ENCODE peak calls at places on chromosomes 16 and 17, in ten cellular contexts. One of them, this sample, is unnamed.

GRCh38 chr17:7462474-7463367 is 16.7 kb downstream of the ZBTB4 start:
- DNase-seq in GM23338: no peak
- DNase-seq in choroid plexus epithelial cell: no peak
- DNase-seq in uterus: no peak
- DNase-seq in lung: no peak
- DNase-seq in fibroblast of pulmonary artery: no peak
- DNase-seq in CD8-positive, alpha-beta T cell: no peak
- DNase-seq in psoas muscle: no peak
- DNase-seq in A549: no peak
- DNase-seq in fibroblast of villous mesenchyme: no peak
- DNase-seq in this sample: no peak

GRCh38 chr16:78183437-78183836 is 84.0 kb downstream of the WWOX start:
- DNase-seq in A549: no peak
- DNase-seq in fibroblast of pulmonary artery: no peak
- DNase-seq in fibroblast of villous mesenchyme: no peak
- DNase-seq in GM23338: no peak
- DNase-seq in uterus: no peak
- DNase-seq in lung: no peak
- DNase-seq in CD8-positive, alpha-beta T cell: no peak
- DNase-seq in choroid plexus epithelial cell: no peak
- DNase-seq in psoas muscle: no peak
- DNase-seq in this sample: no peak

GRCh38 chr17:75864448-75864871 is 9.3 kb upstream of the WBP2 start:
- DNase-seq in choroid plexus epithelial cell: peak; percentile 97
- DNase-seq in lung: peak; percentile 69
- DNase-seq in fibroblast of pulmonary artery: peak; percentile 86
- DNase-seq in GM23338: peak; percentile 74
- DNase-seq in A549: no peak
- DNase-seq in fibroblast of villous mesenchyme: peak; percentile 98
- DNase-seq in psoas muscle: peak; percentile 86
- DNase-seq in CD8-positive, alpha-beta T cell: peak; percentile 23
- DNase-seq in uterus: peak; percentile 79
- DNase-seq in this sample: peak; percentile 52

GRCh38 chr17:3802461-3803307 is 1.7 kb upstream of the ITGAE start:
- DNase-seq in uterus: peak; percentile 82
- DNase-seq in A549: no peak
- DNase-seq in fibroblast of pulmonary artery: peak; percentile 84
- DNase-seq in fibroblast of villous mesenchyme: peak; percentile 86
- DNase-seq in CD8-positive, alpha-beta T cell: no peak
- DNase-seq in lung: no peak
- DNase-seq in choroid plexus epithelial cell: peak; percentile 93
- DNase-seq in psoas muscle: no peak
- DNase-seq in GM23338: no peak
- DNase-seq in this sample: no peak

GRCh38 chr17:31381165-31381668 is 10.3 kb upstream of the RAB11FIP4 start:
- DNase-seq in lung: no peak
- DNase-seq in fibroblast of pulmonary artery: no peak
- DNase-seq in choroid plexus epithelial cell: no peak
- DNase-seq in fibroblast of villous mesenchyme: no peak
- DNase-seq in A549: no peak
- DNase-seq in CD8-positive, alpha-beta T cell: no peak
- DNase-seq in GM23338: no peak
- DNase-seq in psoas muscle: no peak
- DNase-seq in uterus: no peak
- DNase-seq in this sample: no peak

GRCh38 chr16:57358527-57359095 is at the start of gene CCL22:
- DNase-seq in fibroblast of villous mesenchyme: no peak
- DNase-seq in CD8-positive, alpha-beta T cell: no peak
- DNase-seq in fibroblast of pulmonary artery: no peak
- DNase-seq in lung: no peak
- DNase-seq in GM23338: no peak
- DNase-seq in psoas muscle: no peak
- DNase-seq in A549: no peak
- DNase-seq in uterus: no peak
- DNase-seq in choroid plexus epithelial cell: no peak
- DNase-seq in this sample: peak; percentile 36

GRCh38 chr17:58679263-58680037 is 12.4 kb downstream of the TEX14 start:
- DNase-seq in A549: peak; percentile 86
- DNase-seq in GM23338: peak; percentile 49
- DNase-seq in choroid plexus epithelial cell: peak; percentile 87
- DNase-seq in fibroblast of villous mesenchyme: peak; percentile 74
- DNase-seq in CD8-positive, alpha-beta T cell: no peak
- DNase-seq in lung: no peak
- DNase-seq in fibroblast of pulmonary artery: peak; percentile 91
- DNase-seq in uterus: no peak
- DNase-seq in psoas muscle: no peak
- DNase-seq in this sample: no peak

GRCh38 chr17:30493802-30494201 is 16.6 kb downstream of the GOSR1 start:
- DNase-seq in lung: no peak
- DNase-seq in fibroblast of pulmonary artery: no peak
- DNase-seq in psoas muscle: no peak
- DNase-seq in A549: no peak
- DNase-seq in CD8-positive, alpha-beta T cell: no peak
- DNase-seq in uterus: no peak
- DNase-seq in fibroblast of villous mesenchyme: no peak
- DNase-seq in GM23338: no peak
- DNase-seq in choroid plexus epithelial cell: no peak
- DNase-seq in this sample: no peak

GRCh38 chr17:47305302-47305923 is 18.3 kb upstream of the EFCAB13 start:
- DNase-seq in lung: no peak
- DNase-seq in CD8-positive, alpha-beta T cell: no peak
- DNase-seq in fibroblast of villous mesenchyme: peak; percentile 86
- DNase-seq in psoas muscle: no peak
- DNase-seq in choroid plexus epithelial cell: peak; percentile 95
- DNase-seq in fibroblast of pulmonary artery: peak; percentile 96
- DNase-seq in uterus: no peak
- DNase-seq in A549: peak; percentile 66
- DNase-seq in GM23338: no peak
- DNase-seq in this sample: no peak

DNA sequence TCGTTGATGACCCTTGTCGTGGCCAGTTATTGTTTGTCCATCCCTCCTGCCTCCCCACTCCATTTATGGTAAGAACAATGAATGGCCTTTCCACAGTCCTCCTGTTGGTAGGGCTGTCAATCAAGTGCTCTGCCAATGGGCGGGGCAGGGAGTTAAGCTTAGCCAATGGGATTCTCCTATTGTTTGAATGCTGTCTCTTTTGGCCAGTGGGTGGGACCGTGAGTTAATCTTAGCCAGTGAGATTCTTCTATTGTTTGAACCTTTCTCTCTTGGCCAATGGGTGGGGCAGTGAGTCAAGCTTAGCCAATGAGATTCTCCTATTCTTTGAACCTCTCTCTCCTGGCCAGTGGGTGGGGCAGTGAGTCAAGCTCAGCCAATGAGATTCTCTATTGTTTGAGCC is 85.4 kb downstream of the IRX3 start:
- DNase-seq in CD8-positive, alpha-beta T cell: no peak
- DNase-seq in psoas muscle: no peak
- DNase-seq in choroid plexus epithelial cell: no peak
- DNase-seq in lung: no peak
- DNase-seq in fibroblast of villous mesenchyme: no peak
- DNase-seq in uterus: no peak
- DNase-seq in GM23338: peak; percentile 26
- DNase-seq in A549: peak; percentile 20
- DNase-seq in fibroblast of pulmonary artery: no peak
- DNase-seq in this sample: no peak
- TF ChIP-seq CTCF in CD8-positive, alpha-beta T cell: no peak
- TF ChIP-seq CTCF in psoas muscle: no peak
- TF ChIP-seq CTCF in choroid plexus epithelial cell: no peak
- TF ChIP-seq CTCF in lung: no peak
- TF ChIP-seq CTCF in fibroblast of villous mesenchyme: no peak
- TF ChIP-seq CTCF in uterus: no peak
- TF ChIP-seq CTCF in GM23338: no peak
- TF ChIP-seq CTCF in A549: no peak
- TF ChIP-seq CTCF in fibroblast of pulmonary artery: no peak
- TF ChIP-seq CTCF in this sample: no peak

GRCh38 chr17:49362723-49363117 is 670 bp upstream of the ZNF652 start:
- DNase-seq in GM23338: no peak
- DNase-seq in uterus: no peak
- DNase-seq in lung: no peak
- DNase-seq in CD8-positive, alpha-beta T cell: no peak
- DNase-seq in fibroblast of pulmonary artery: no peak
- DNase-seq in psoas muscle: no peak
- DNase-seq in A549: no peak
- DNase-seq in choroid plexus epithelial cell: no peak
- DNase-seq in fibroblast of villous mesenchyme: no peak
- DNase-seq in this sample: no peak

GRCh38 chr17:49365667-49366066 is 3.6 kb upstream of the ZNF652 start:
- DNase-seq in GM23338: peak; percentile 68
- DNase-seq in uterus: no peak
- DNase-seq in A549: peak; percentile 70
- DNase-seq in fibroblast of pulmonary artery: peak; percentile 30
- DNase-seq in lung: no peak
- DNase-seq in CD8-positive, alpha-beta T cell: no peak
- DNase-seq in fibroblast of villous mesenchyme: no peak
- DNase-seq in psoas muscle: no peak
- DNase-seq in choroid plexus epithelial cell: peak; percentile 27
- DNase-seq in this sample: no peak

GRCh38 chr17:49361902-49362722 is at the start of gene ZNF652:
- DNase-seq in psoas muscle: peak; percentile 95
- DNase-seq in choroid plexus epithelial cell: peak; percentile 80
- DNase-seq in fibroblast of pulmonary artery: peak; percentile 78
- DNase-seq in A549: peak; percentile 96
- DNase-seq in fibroblast of villous mesenchyme: peak; percentile 80
- DNase-seq in GM23338: peak; percentile 98
- DNase-seq in uterus: peak; percentile 91
- DNase-seq in CD8-positive, alpha-beta T cell: peak; percentile 94
- DNase-seq in lung: peak; percentile 94
- DNase-seq in this sample: peak; percentile 95

GRCh38 chr17:49363251-49363650 is 1.2 kb upstream of the ZNF652 start:
- DNase-seq in GM23338: no peak
- DNase-seq in CD8-positive, alpha-beta T cell: no peak
- DNase-seq in A549: no peak
- DNase-seq in psoas muscle: no peak
- DNase-seq in uterus: no peak
- DNase-seq in fibroblast of pulmonary artery: no peak
- DNase-seq in choroid plexus epithelial cell: no peak
- DNase-seq in lung: no peak
- DNase-seq in fibroblast of villous mesenchyme: no peak
- DNase-seq in this sample: no peak

DNA sequence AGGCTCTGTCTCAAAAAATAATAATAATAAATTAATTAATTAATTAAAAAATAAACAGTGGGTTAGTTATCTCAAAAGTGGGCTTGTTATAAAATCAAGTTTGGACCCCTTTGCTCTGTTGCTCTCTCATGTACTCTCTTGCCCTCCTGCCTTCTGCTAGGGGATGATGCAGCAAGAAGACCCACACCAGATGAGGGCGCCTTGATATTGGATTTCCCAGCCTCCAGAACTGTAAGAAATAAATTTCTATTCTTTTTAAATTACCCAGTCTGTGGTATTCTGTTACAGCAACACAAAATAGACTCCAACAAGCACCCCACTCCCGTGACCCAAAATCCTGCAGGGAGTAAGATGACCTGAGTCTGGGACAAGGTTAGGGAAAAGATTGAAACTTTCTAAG is 2.1 kb upstream of the ZNF652 start:
- DNase-seq in fibroblast of villous mesenchyme: no peak
- DNase-seq in uterus: no peak
- DNase-seq in lung: no peak
- DNase-seq in fibroblast of pulmonary artery: no peak
- DNase-seq in choroid plexus epithelial cell: no peak
- DNase-seq in GM23338: no peak
- DNase-seq in psoas muscle: no peak
- DNase-seq in A549: no peak
- DNase-seq in CD8-positive, alpha-beta T cell: no peak
- DNase-seq in this sample: no peak
- TF ChIP-seq CTCF in fibroblast of villous mesenchyme: no peak
- TF ChIP-seq CTCF in uterus: no peak
- TF ChIP-seq CTCF in lung: no peak
- TF ChIP-seq CTCF in fibroblast of pulmonary artery: no peak
- TF ChIP-seq CTCF in choroid plexus epithelial cell: no peak
- TF ChIP-seq CTCF in GM23338: peak; percentile 17
- TF ChIP-seq CTCF in psoas muscle: no peak
- TF ChIP-seq CTCF in A549: peak; percentile 18
- TF ChIP-seq CTCF in CD8-positive, alpha-beta T cell: no peak
- TF ChIP-seq CTCF in this sample: no peak

GRCh38 chr17:5443728-5444127 is 4.8 kb upstream of the C1QBP start:
- DNase-seq in lung: no peak
- DNase-seq in GM23338: no peak
- DNase-seq in uterus: no peak
- DNase-seq in CD8-positive, alpha-beta T cell: no peak
- DNase-seq in fibroblast of pulmonary artery: no peak
- DNase-seq in A549: no peak
- DNase-seq in choroid plexus epithelial cell: no peak
- DNase-seq in fibroblast of villous mesenchyme: no peak
- DNase-seq in psoas muscle: no peak
- DNase-seq in this sample: no peak

GRCh38 chr17:5434984-5435383 is 4.0 kb downstream of the C1QBP start:
- DNase-seq in fibroblast of pulmonary artery: no peak
- DNase-seq in choroid plexus epithelial cell: no peak
- DNase-seq in GM23338: no peak
- DNase-seq in lung: no peak
- DNase-seq in A549: no peak
- DNase-seq in fibroblast of villous mesenchyme: no peak
- DNase-seq in CD8-positive, alpha-beta T cell: no peak
- DNase-seq in psoas muscle: no peak
- DNase-seq in uterus: no peak
- DNase-seq in this sample: no peak

GRCh38 chr17:5437721-5438317 is 1.1 kb downstream of the C1QBP start:
- DNase-seq in fibroblast of pulmonary artery: no peak
- DNase-seq in CD8-positive, alpha-beta T cell: no peak
- DNase-seq in A549: no peak
- DNase-seq in fibroblast of villous mesenchyme: peak; percentile 54
- DNase-seq in uterus: no peak
- DNase-seq in choroid plexus epithelial cell: peak; percentile 43
- DNase-seq in GM23338: no peak
- DNase-seq in psoas muscle: no peak
- DNase-seq in lung: no peak
- DNase-seq in this sample: no peak

GRCh38 chr17:5438716-5439445 is at the start of gene C1QBP:
- DNase-seq in GM23338: peak; percentile 96
- DNase-seq in fibroblast of pulmonary artery: peak; percentile 94
- DNase-seq in lung: peak; percentile 92
- DNase-seq in psoas muscle: peak; percentile 95
- DNase-seq in choroid plexus epithelial cell: peak; percentile 95
- DNase-seq in fibroblast of villous mesenchyme: peak; percentile 94
- DNase-seq in uterus: peak; percentile 93
- DNase-seq in A549: peak; percentile 96
- DNase-seq in CD8-positive, alpha-beta T cell: peak; percentile 88
- DNase-seq in this sample: peak; percentile 95

DNA sequence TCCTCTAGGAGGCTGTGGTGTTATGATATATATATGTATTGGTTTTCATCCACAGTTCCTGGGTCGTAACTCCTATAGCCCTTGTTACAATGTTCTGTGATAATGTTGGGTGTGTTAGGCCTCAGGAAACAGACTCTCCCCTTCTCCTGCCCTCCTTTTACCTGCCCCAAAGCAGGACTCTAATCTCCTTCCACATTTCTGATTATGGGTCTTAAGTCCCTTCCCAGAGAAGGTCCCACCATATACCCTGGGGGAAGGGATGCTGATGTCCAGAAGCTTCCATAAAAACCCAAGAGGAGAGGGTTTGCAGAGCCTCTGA is 450 bp upstream of the C1QBP start:
- DNase-seq in uterus: no peak
- DNase-seq in GM23338: no peak
- DNase-seq in fibroblast of villous mesenchyme: no peak
- DNase-seq in fibroblast of pulmonary artery: no peak
- DNase-seq in lung: no peak
- DNase-seq in choroid plexus epithelial cell: no peak
- DNase-seq in psoas muscle: no peak
- DNase-seq in CD8-positive, alpha-beta T cell: no peak
- DNase-seq in A549: no peak
- DNase-seq in this sample: no peak
- TF ChIP-seq CTCF in uterus: no peak
- TF ChIP-seq CTCF in GM23338: peak; percentile 25
- TF ChIP-seq CTCF in fibroblast of villous mesenchyme: no peak
- TF ChIP-seq CTCF in fibroblast of pulmonary artery: no peak
- TF ChIP-seq CTCF in lung: no peak
- TF ChIP-seq CTCF in choroid plexus epithelial cell: no peak
- TF ChIP-seq CTCF in psoas muscle: no peak
- TF ChIP-seq CTCF in CD8-positive, alpha-beta T cell: peak; percentile 56
- TF ChIP-seq CTCF in A549: peak; percentile 34
- TF ChIP-seq CTCF in this sample: peak; percentile 12

GRCh38 chr16:87951550-87952538 is 610 bp downstream of the BANP start:
- DNase-seq in lung: no peak
- DNase-seq in fibroblast of pulmonary artery: no peak
- DNase-seq in choroid plexus epithelial cell: no peak
- DNase-seq in uterus: no peak
- DNase-seq in psoas muscle: peak; percentile 72
- DNase-seq in CD8-positive, alpha-beta T cell: no peak
- DNase-seq in A549: no peak
- DNase-seq in GM23338: peak; percentile 33
- DNase-seq in fibroblast of villous mesenchyme: no peak
- DNase-seq in this sample: no peak
- TF ChIP-seq CTCF in lung: no peak
- TF ChIP-seq CTCF in fibroblast of pulmonary artery: no peak
- TF ChIP-seq CTCF in choroid plexus epithelial cell: peak; percentile 41
- TF ChIP-seq CTCF in uterus: no peak
- TF ChIP-seq CTCF in psoas muscle: no peak
- TF ChIP-seq CTCF in CD8-positive, alpha-beta T cell: no peak
- TF ChIP-seq CTCF in A549: no peak
- TF ChIP-seq CTCF in GM23338: no peak
- TF ChIP-seq CTCF in fibroblast of villous mesenchyme: peak; percentile 9
- TF ChIP-seq CTCF in this sample: no peak